ENCODE peak calls at places on chromosomes 12 and 14, in nine cellular contexts. One of them, this sample, is unnamed.

GRCh38 chr12:113392988-113393579 is 10.6 kb downstream of the SDS start:
- DNase-seq in DMS153: no peak
- DNase-seq in NCI-H510A treated with DMSO at 0.1 percent for 48 hours: no peak
- DNase-seq in mesenchymal stem cell: peak; percentile 44
- DNase-seq in RPMI8226: peak; percentile 26
- DNase-seq in aorta: no peak
- DNase-seq in fibroblast of lung: peak; percentile 8
- DNase-seq in stimulated activated naive CD8-positive, alpha-beta T cell treated with anti-CD3 and anti-CD28 coated beads, Interleukin-15, amount 100 ng/mL, for 72 hours: no peak
- DNase-seq in GM04504: no peak
- DNase-seq in this sample: no peak

GRCh38 chr12:6828671-6829531 is 694 bp downstream of the P3H3 start:
- DNase-seq in GM04504: no peak
- DNase-seq in mesenchymal stem cell: no peak
- DNase-seq in aorta: peak; percentile 86
- DNase-seq in fibroblast of lung: peak; percentile 65
- DNase-seq in RPMI8226: no peak
- DNase-seq in DMS153: no peak
- DNase-seq in NCI-H510A treated with DMSO at 0.1 percent for 48 hours: no peak
- DNase-seq in stimulated activated naive CD8-positive, alpha-beta T cell treated with anti-CD3 and anti-CD28 coated beads, Interleukin-15, amount 100 ng/mL, for 72 hours: peak; percentile 48
- DNase-seq in this sample: peak; percentile 84

GRCh38 chr12:31849090-31849687 is 110.0 kb upstream of the RESF1 start:
- DNase-seq in NCI-H510A treated with DMSO at 0.1 percent for 48 hours: no peak
- DNase-seq in DMS153: no peak
- DNase-seq in aorta: no peak
- DNase-seq in fibroblast of lung: peak; percentile 22
- DNase-seq in mesenchymal stem cell: peak; percentile 26
- DNase-seq in GM04504: no peak
- DNase-seq in RPMI8226: peak; percentile 47
- DNase-seq in stimulated activated naive CD8-positive, alpha-beta T cell treated with anti-CD3 and anti-CD28 coated beads, Interleukin-15, amount 100 ng/mL, for 72 hours: no peak
- DNase-seq in this sample: no peak

GRCh38 chr14:68817513-68818212 is 24.8 kb upstream of the ZFP36L1 start:
- DNase-seq in RPMI8226: no peak
- DNase-seq in NCI-H510A treated with DMSO at 0.1 percent for 48 hours: no peak
- DNase-seq in DMS153: no peak
- DNase-seq in GM04504: no peak
- DNase-seq in fibroblast of lung: no peak
- DNase-seq in stimulated activated naive CD8-positive, alpha-beta T cell treated with anti-CD3 and anti-CD28 coated beads, Interleukin-15, amount 100 ng/mL, for 72 hours: no peak
- DNase-seq in aorta: no peak
- DNase-seq in mesenchymal stem cell: no peak
- DNase-seq in this sample: no peak

GRCh38 chr12:123712780-123713319 is 697 bp downstream of the ATP6V0A2 start:
- DNase-seq in aorta: no peak
- DNase-seq in RPMI8226: no peak
- DNase-seq in GM04504: no peak
- DNase-seq in fibroblast of lung: no peak
- DNase-seq in DMS153: no peak
- DNase-seq in mesenchymal stem cell: peak; percentile 33
- DNase-seq in NCI-H510A treated with DMSO at 0.1 percent for 48 hours: no peak
- DNase-seq in stimulated activated naive CD8-positive, alpha-beta T cell treated with anti-CD3 and anti-CD28 coated beads, Interleukin-15, amount 100 ng/mL, for 72 hours: no peak
- DNase-seq in this sample: no peak

GRCh38 chr14:96583605-96584041 is 81.4 kb downstream of the PAPOLA start:
- DNase-seq in stimulated activated naive CD8-positive, alpha-beta T cell treated with anti-CD3 and anti-CD28 coated beads, Interleukin-15, amount 100 ng/mL, for 72 hours: no peak
- DNase-seq in aorta: no peak
- DNase-seq in RPMI8226: no peak
- DNase-seq in fibroblast of lung: no peak
- DNase-seq in DMS153: no peak
- DNase-seq in GM04504: no peak
- DNase-seq in NCI-H510A treated with DMSO at 0.1 percent for 48 hours: no peak
- DNase-seq in mesenchymal stem cell: no peak
- DNase-seq in this sample: no peak

GRCh38 chr12:67645126-67645525 is 3.4 kb upstream of the DYRK2 start:
- DNase-seq in stimulated activated naive CD8-positive, alpha-beta T cell treated with anti-CD3 and anti-CD28 coated beads, Interleukin-15, amount 100 ng/mL, for 72 hours: no peak
- DNase-seq in fibroblast of lung: no peak
- DNase-seq in RPMI8226: no peak
- DNase-seq in mesenchymal stem cell: no peak
- DNase-seq in aorta: no peak
- DNase-seq in GM04504: no peak
- DNase-seq in NCI-H510A treated with DMSO at 0.1 percent for 48 hours: no peak
- DNase-seq in DMS153: no peak
- DNase-seq in this sample: no peak

GRCh38 chr12:110343114-110343513 is 60.4 kb downstream of the ANAPC7 start:
- DNase-seq in mesenchymal stem cell: no peak
- DNase-seq in DMS153: no peak
- DNase-seq in stimulated activated naive CD8-positive, alpha-beta T cell treated with anti-CD3 and anti-CD28 coated beads, Interleukin-15, amount 100 ng/mL, for 72 hours: no peak
- DNase-seq in fibroblast of lung: no peak
- DNase-seq in NCI-H510A treated with DMSO at 0.1 percent for 48 hours: no peak
- DNase-seq in RPMI8226: no peak
- DNase-seq in GM04504: no peak
- DNase-seq in aorta: no peak
- DNase-seq in this sample: no peak

GRCh38 chr12:7130791-7131501 is 775 bp downstream of the CLSTN3 start:
- DNase-seq in stimulated activated naive CD8-positive, alpha-beta T cell treated with anti-CD3 and anti-CD28 coated beads, Interleukin-15, amount 100 ng/mL, for 72 hours: peak; percentile 52
- DNase-seq in fibroblast of lung: peak; percentile 59
- DNase-seq in aorta: no peak
- DNase-seq in NCI-H510A treated with DMSO at 0.1 percent for 48 hours: peak; percentile 45
- DNase-seq in DMS153: peak; percentile 10
- DNase-seq in GM04504: no peak
- DNase-seq in mesenchymal stem cell: peak; percentile 46
- DNase-seq in RPMI8226: peak; percentile 84
- DNase-seq in this sample: peak; percentile 72

GRCh38 chr12:107818984-107819383 is 44.5 kb downstream of the ASCL4 start:
- DNase-seq in stimulated activated naive CD8-positive, alpha-beta T cell treated with anti-CD3 and anti-CD28 coated beads, Interleukin-15, amount 100 ng/mL, for 72 hours: no peak
- DNase-seq in RPMI8226: no peak
- DNase-seq in DMS153: no peak
- DNase-seq in fibroblast of lung: peak; percentile 83
- DNase-seq in GM04504: peak; percentile 48
- DNase-seq in NCI-H510A treated with DMSO at 0.1 percent for 48 hours: no peak
- DNase-seq in mesenchymal stem cell: no peak
- DNase-seq in aorta: no peak
- DNase-seq in this sample: no peak

GRCh38 chr14:25411933-25412757 is 362.2 kb upstream of the STXBP6 start:
- DNase-seq in NCI-H510A treated with DMSO at 0.1 percent for 48 hours: peak; percentile 48
- DNase-seq in DMS153: peak; percentile 17
- DNase-seq in mesenchymal stem cell: no peak
- DNase-seq in RPMI8226: no peak
- DNase-seq in fibroblast of lung: no peak
- DNase-seq in GM04504: no peak
- DNase-seq in aorta: no peak
- DNase-seq in stimulated activated naive CD8-positive, alpha-beta T cell treated with anti-CD3 and anti-CD28 coated beads, Interleukin-15, amount 100 ng/mL, for 72 hours: no peak
- DNase-seq in this sample: no peak

GRCh38 chr12:59182191-59182590 is 261.9 kb upstream of the LRIG3 start:
- DNase-seq in mesenchymal stem cell: peak; percentile 32
- DNase-seq in DMS153: no peak
- DNase-seq in stimulated activated naive CD8-positive, alpha-beta T cell treated with anti-CD3 and anti-CD28 coated beads, Interleukin-15, amount 100 ng/mL, for 72 hours: peak; percentile 50
- DNase-seq in RPMI8226: no peak
- DNase-seq in GM04504: no peak
- DNase-seq in fibroblast of lung: peak; percentile 7
- DNase-seq in NCI-H510A treated with DMSO at 0.1 percent for 48 hours: no peak
- DNase-seq in aorta: no peak
- DNase-seq in this sample: no peak

GRCh38 chr14:83993545-83993944 is 1536.4 kb upstream of the FLRT2 start:
- DNase-seq in GM04504: no peak
- DNase-seq in stimulated activated naive CD8-positive, alpha-beta T cell treated with anti-CD3 and anti-CD28 coated beads, Interleukin-15, amount 100 ng/mL, for 72 hours: no peak
- DNase-seq in aorta: no peak
- DNase-seq in NCI-H510A treated with DMSO at 0.1 percent for 48 hours: no peak
- DNase-seq in mesenchymal stem cell: no peak
- DNase-seq in RPMI8226: no peak
- DNase-seq in DMS153: no peak
- DNase-seq in fibroblast of lung: no peak
- DNase-seq in this sample: no peak

GRCh38 chr14:94117856-94118255 is 7.3 kb downstream of the IFI27 start:
- DNase-seq in NCI-H510A treated with DMSO at 0.1 percent for 48 hours: no peak
- DNase-seq in stimulated activated naive CD8-positive, alpha-beta T cell treated with anti-CD3 and anti-CD28 coated beads, Interleukin-15, amount 100 ng/mL, for 72 hours: no peak
- DNase-seq in mesenchymal stem cell: no peak
- DNase-seq in aorta: no peak
- DNase-seq in RPMI8226: no peak
- DNase-seq in fibroblast of lung: no peak
- DNase-seq in GM04504: no peak
- DNase-seq in DMS153: no peak
- DNase-seq in this sample: no peak

GRCh38 chr14:86003998-86004397 is 474.1 kb downstream of the FLRT2 start:
- DNase-seq in NCI-H510A treated with DMSO at 0.1 percent for 48 hours: no peak
- DNase-seq in mesenchymal stem cell: no peak
- DNase-seq in RPMI8226: no peak
- DNase-seq in stimulated activated naive CD8-positive, alpha-beta T cell treated with anti-CD3 and anti-CD28 coated beads, Interleukin-15, amount 100 ng/mL, for 72 hours: no peak
- DNase-seq in GM04504: peak; percentile 10
- DNase-seq in fibroblast of lung: peak; percentile 71
- DNase-seq in aorta: no peak
- DNase-seq in DMS153: no peak
- DNase-seq in this sample: no peak

GRCh38 chr14:93748208-93749080 is 39.8 kb downstream of the PRIMA1 start:
- DNase-seq in stimulated activated naive CD8-positive, alpha-beta T cell treated with anti-CD3 and anti-CD28 coated beads, Interleukin-15, amount 100 ng/mL, for 72 hours: no peak
- DNase-seq in fibroblast of lung: no peak
- DNase-seq in GM04504: no peak
- DNase-seq in RPMI8226: no peak
- DNase-seq in DMS153: no peak
- DNase-seq in aorta: no peak
- DNase-seq in mesenchymal stem cell: no peak
- DNase-seq in NCI-H510A treated with DMSO at 0.1 percent for 48 hours: no peak
- DNase-seq in this sample: no peak

GRCh38 chr14:104322531-104323466 is 184.4 kb downstream of the KIF26A start:
- DNase-seq in NCI-H510A treated with DMSO at 0.1 percent for 48 hours: no peak
- DNase-seq in mesenchymal stem cell: no peak
- DNase-seq in RPMI8226: peak; percentile 7
- DNase-seq in stimulated activated naive CD8-positive, alpha-beta T cell treated with anti-CD3 and anti-CD28 coated beads, Interleukin-15, amount 100 ng/mL, for 72 hours: peak; percentile 1
- DNase-seq in aorta: no peak
- DNase-seq in DMS153: peak; percentile 14
- DNase-seq in GM04504: no peak
- DNase-seq in fibroblast of lung: no peak
- DNase-seq in this sample: peak; percentile 22

GRCh38 chr14:81315344-81315743 is 84.8 kb downstream of the STON2 start:
- DNase-seq in GM04504: no peak
- DNase-seq in RPMI8226: no peak
- DNase-seq in mesenchymal stem cell: no peak
- DNase-seq in stimulated activated naive CD8-positive, alpha-beta T cell treated with anti-CD3 and anti-CD28 coated beads, Interleukin-15, amount 100 ng/mL, for 72 hours: no peak
- DNase-seq in fibroblast of lung: peak; percentile 28
- DNase-seq in aorta: no peak
- DNase-seq in DMS153: no peak
- DNase-seq in NCI-H510A treated with DMSO at 0.1 percent for 48 hours: no peak
- DNase-seq in this sample: no peak

GRCh38 chr14:37179896-37180502 is 7.6 kb upstream of the SLC25A21 start:
- DNase-seq in DMS153: no peak
- DNase-seq in GM04504: no peak
- DNase-seq in RPMI8226: no peak
- DNase-seq in NCI-H510A treated with DMSO at 0.1 percent for 48 hours: no peak
- DNase-seq in fibroblast of lung: peak; percentile 26
- DNase-seq in mesenchymal stem cell: peak; percentile 40
- DNase-seq in aorta: no peak
- DNase-seq in stimulated activated naive CD8-positive, alpha-beta T cell treated with anti-CD3 and anti-CD28 coated beads, Interleukin-15, amount 100 ng/mL, for 72 hours: no peak
- DNase-seq in this sample: no peak

GRCh38 chr14:65208548-65208947 is 106.2 kb upstream of the MAX start:
- DNase-seq in fibroblast of lung: no peak
- DNase-seq in GM04504: no peak
- DNase-seq in stimulated activated naive CD8-positive, alpha-beta T cell treated with anti-CD3 and anti-CD28 coated beads, Interleukin-15, amount 100 ng/mL, for 72 hours: no peak
- DNase-seq in RPMI8226: no peak
- DNase-seq in NCI-H510A treated with DMSO at 0.1 percent for 48 hours: no peak
- DNase-seq in DMS153: no peak
- DNase-seq in aorta: no peak
- DNase-seq in mesenchymal stem cell: no peak
- DNase-seq in this sample: no peak

GRCh38 chr14:100644383-100644782 is 57.2 kb upstream of the BEGAIN start:
- DNase-seq in GM04504: no peak
- DNase-seq in aorta: no peak
- DNase-seq in mesenchymal stem cell: no peak
- DNase-seq in DMS153: no peak
- DNase-seq in fibroblast of lung: no peak
- DNase-seq in RPMI8226: no peak
- DNase-seq in NCI-H510A treated with DMSO at 0.1 percent for 48 hours: no peak
- DNase-seq in stimulated activated naive CD8-positive, alpha-beta T cell treated with anti-CD3 and anti-CD28 coated beads, Interleukin-15, amount 100 ng/mL, for 72 hours: no peak
- DNase-seq in this sample: no peak

GRCh38 chr12:67354966-67355365 is 85.8 kb downstream of the CAND1 start:
- DNase-seq in RPMI8226: no peak
- DNase-seq in GM04504: no peak
- DNase-seq in stimulated activated naive CD8-positive, alpha-beta T cell treated with anti-CD3 and anti-CD28 coated beads, Interleukin-15, amount 100 ng/mL, for 72 hours: no peak
- DNase-seq in fibroblast of lung: peak; percentile 63
- DNase-seq in mesenchymal stem cell: no peak
- DNase-seq in DMS153: no peak
- DNase-seq in aorta: no peak
- DNase-seq in NCI-H510A treated with DMSO at 0.1 percent for 48 hours: no peak
- DNase-seq in this sample: no peak

GRCh38 chr12:570949-571794 is 92.1 kb downstream of the NINJ2 start:
- DNase-seq in NCI-H510A treated with DMSO at 0.1 percent for 48 hours: no peak
- DNase-seq in DMS153: no peak
- DNase-seq in aorta: peak; percentile 91
- DNase-seq in RPMI8226: no peak
- DNase-seq in GM04504: peak; percentile 71
- DNase-seq in mesenchymal stem cell: peak; percentile 85
- DNase-seq in fibroblast of lung: peak; percentile 77
- DNase-seq in stimulated activated naive CD8-positive, alpha-beta T cell treated with anti-CD3 and anti-CD28 coated beads, Interleukin-15, amount 100 ng/mL, for 72 hours: no peak
- DNase-seq in this sample: peak; percentile 79

This sample was measured in left lung.